ENCODE peak calls at places on chromosomes 5 and 9, in six cellular contexts. E is neural progenitor cell, M is BE2C, A is heart left ventricle, H is kidney, V is adipocyte. J is an unnamed sample.
A peak's percentile ranks its signal among the peaks of the same experiment; 100 is the strongest.

GRCh38 chr5:35741126-35741711 is 115.5 kb upstream of the IL7R start:
- DNase-seq in A (no peak), M (no peak), E (no peak), V (no peak), H (no peak), J (no peak)

GRCh38 chr5:141359790-141360426 is at the start of gene PCDHGB2:
- DNase-seq in V (peak; percentile 37), E (peak; percentile 38), A (no peak), M (no peak), H (no peak), J (no peak)

GRCh38 chr9:4417578-4418325 is 72.5 kb upstream of the SLC1A1 start:
- DNase-seq in A (no peak), H (no peak), V (peak; percentile 84), M (no peak), E (no peak), J (no peak)

GRCh38 chr5:173323121-173323798 is 5.0 kb downstream of the STC2 start:
- DNase-seq in H (peak; percentile 64), A (no peak), E (no peak), M (no peak), V (no peak), J (no peak)

GRCh38 chr5:128074947-128075346 is 8.6 kb upstream of the SLC12A2 start:
- DNase-seq in M (no peak), V (no peak), A (no peak), H (no peak), E (no peak), J (no peak)

GRCh38 chr9:98808411-98808815 is 943 bp downstream of the GALNT12 start:
- DNase-seq in H (peak; percentile 93), M (no peak), E (no peak), V (no peak), A (no peak), J (peak; percentile 29)

GRCh38 chr5:140794594-140795258 is at the start of gene PCDHA2:
- DNase-seq in V (peak; percentile 40), A (peak; percentile 47), M (peak; percentile 59), E (peak; percentile 77), H (no peak), J (no peak)

GRCh38 chr9:130167927-130168326 is 4.3 kb upstream of the NCS1 start:
- DNase-seq in M (no peak), A (no peak), E (no peak), V (no peak), H (no peak), J (no peak)

GRCh38 chr5:141763526-141763925 is 81.5 kb upstream of the ARAP3 start:
- DNase-seq in E (no peak), H (no peak), V (no peak), M (no peak), A (peak; percentile 10), J (no peak)

GRCh38 chr5:158559643-158560042 is 540.1 kb downstream of the EBF1 start:
- DNase-seq in A (no peak), M (no peak), E (no peak), H (no peak), V (no peak), J (no peak)

GRCh38 chr9:123686131-123686848 is 243.6 kb downstream of the DENND1A start:
- DNase-seq in H (no peak), A (no peak), V (no peak), E (no peak), M (no peak), J (no peak)

GRCh38 chr5:90967443-90967842 is 408.8 kb downstream of the ADGRV1 start:
- DNase-seq in A (no peak), E (no peak), M (peak; percentile 23), V (no peak), H (no peak), J (peak; percentile 34)

GRCh38 chr5:180831139-180832080 is 28.8 kb upstream of the MGAT1 start:
- DNase-seq in M (peak; percentile 83), H (peak; percentile 96), A (peak; percentile 93), V (peak; percentile 89), E (peak; percentile 71), J (peak; percentile 59)

GRCh38 chr5:44446399-44446798 is 57.2 kb upstream of the FGF10 start:
- DNase-seq in A (no peak), M (no peak), E (no peak), V (no peak), H (no peak), J (no peak)

GRCh38 chr5:43432486-43433365 is 20.5 kb upstream of the CCL28 start:
- DNase-seq in M (no peak), V (peak; percentile 94), A (peak; percentile 61), E (no peak), H (peak; percentile 92), J (no peak)

GRCh38 chr5:17477553-17478265 is 20.3 kb upstream of the TAF11L2 start:
- DNase-seq in H (no peak), E (no peak), V (no peak), A (no peak), M (peak; percentile 82), J (no peak)

GRCh38 chr9:93910598-93910997 is 44.6 kb downstream of the BARX1 start:
- DNase-seq in E (peak; percentile 22), M (no peak), A (no peak), V (no peak), H (no peak), J (no peak)

GRCh38 chr9:37547328-37547878 is 28.8 kb downstream of the FBXO10 start:
- DNase-seq in H (no peak), E (no peak), A (no peak), M (no peak), V (no peak), J (no peak)

GRCh38 chr5:92944903-92945629 is 636.0 kb downstream of the NR2F1-AS1 start:
- DNase-seq in A (no peak), V (peak; percentile 76), E (peak; percentile 23), H (no peak), M (no peak), J (no peak)

GRCh38 chr5:157955541-157956172 is 96.7 kb upstream of the CLINT1 start:
- DNase-seq in V (no peak), H (no peak), E (no peak), M (no peak), A (no peak), J (no peak)

GRCh38 chr9:121154782-121155181 is 46.9 kb downstream of the RAB14 start:
- DNase-seq in E (no peak), H (no peak), V (no peak), M (no peak), A (no peak), J (no peak)

GRCh38 chr9:121157939-121158338 is 43.7 kb downstream of the RAB14 start:
- DNase-seq in V (no peak), M (no peak), E (no peak), H (no peak), A (no peak), J (no peak)

GRCh38 chr9:121156263-121156731 is 45.4 kb downstream of the RAB14 start:
- DNase-seq in V (peak; percentile 69), M (no peak), H (no peak), A (no peak), E (no peak), J (no peak)

GRCh38 chr9:121160025-121160424 is 41.6 kb downstream of the RAB14 start:
- DNase-seq in H (no peak), A (no peak), M (no peak), V (no peak), E (no peak), J (no peak)
- H3K36me3 ChIP-seq in H (peaks cover 6% of the 10 kb centered on the region), A (peaks cover 96% of the 10 kb centered on the region), M (peaks cover 50% of the 10 kb centered on the region), V (peaks cover 31% of the 10 kb centered on the region), E (peaks cover 6% of the 10 kb centered on the region), J (peaks cover 81% of the 10 kb centered on the region)

GRCh38 chr9:21801683-21802417 is 586 bp upstream of the MTAP start:
- DNase-seq in E (peak; percentile 79), A (peak; percentile 86), V (peak; percentile 95), M (peak; percentile 76), H (peak; percentile 93), J (peak; percentile 79)
- H3K4me3 ChIP-seq in E (peak overlapping the region; percentile 58), A (peak overlapping the region; percentile 73), V (peak overlapping the region; percentile 83), M (peak overlapping the region; percentile 95), H (peak overlapping the region; percentile 83), J (peak overlapping the region; percentile 98)

DNA sequence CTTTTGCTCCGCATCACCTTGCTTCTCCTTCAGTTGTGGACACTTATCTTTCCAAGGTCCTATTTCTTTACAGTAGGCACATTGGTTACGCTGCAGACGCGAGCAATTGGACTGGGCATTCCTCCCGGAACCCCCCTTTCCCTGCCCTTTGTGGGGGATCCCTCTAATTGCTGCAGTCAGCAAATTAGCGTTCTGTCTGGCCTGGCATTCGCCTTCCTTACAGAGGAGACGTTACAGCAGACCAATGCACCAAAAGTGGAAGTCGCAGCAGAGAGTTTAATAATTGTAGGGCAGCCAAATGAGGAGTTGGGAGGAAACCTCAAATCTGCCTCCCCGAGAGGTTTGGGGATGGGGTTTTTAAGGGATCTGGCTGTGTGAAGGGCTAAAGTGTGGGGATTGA is 5.3 kb upstream of the ZNF354C start:
- DNase-seq in H (no peak), A (no peak), V (no peak), E (no peak), M (no peak), J (no peak)
- H3K9me3 ChIP-seq in H (peaks cover 7% of the 10 kb centered on the region), A (no peaks in the 10 kb centered on the region), V (peaks cover 21% of the 10 kb centered on the region), E (peaks cover 8% of the 10 kb centered on the region), M (peaks cover 10% of the 10 kb centered on the region), J (peaks cover 3% of the 10 kb centered on the region)

DNA sequence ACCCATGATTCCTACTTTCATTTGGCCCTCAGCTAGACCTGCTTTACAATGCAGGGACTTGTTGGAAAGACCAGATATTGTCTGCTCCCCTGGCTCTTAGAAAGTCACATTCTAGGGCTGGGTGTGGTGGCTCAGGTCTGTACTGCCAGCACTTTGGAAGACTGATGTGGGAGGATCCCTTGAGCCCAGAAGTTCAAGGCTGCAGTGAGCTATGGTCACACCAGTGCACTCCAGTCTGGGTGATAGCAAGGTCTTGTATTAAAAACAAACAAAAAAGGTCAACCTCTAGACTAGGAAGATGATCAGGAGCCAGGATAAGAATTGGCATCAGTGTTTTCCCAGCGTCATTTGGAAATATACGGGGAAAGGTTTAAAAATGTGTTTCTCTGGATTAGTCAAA is 145.8 kb downstream of the PALM2AKAP2 start:
- DNase-seq in A (no peak), H (no peak), E (no peak), V (no peak), M (no peak), J (no peak)
- H3K36me3 ChIP-seq in A (peaks cover 28% of the 10 kb centered on the region), H (no peaks in the 10 kb centered on the region), E (no peaks in the 10 kb centered on the region), V (peaks cover 83% of the 10 kb centered on the region), M (no peaks in the 10 kb centered on the region), J (peaks cover 64% of the 10 kb centered on the region)

DNA sequence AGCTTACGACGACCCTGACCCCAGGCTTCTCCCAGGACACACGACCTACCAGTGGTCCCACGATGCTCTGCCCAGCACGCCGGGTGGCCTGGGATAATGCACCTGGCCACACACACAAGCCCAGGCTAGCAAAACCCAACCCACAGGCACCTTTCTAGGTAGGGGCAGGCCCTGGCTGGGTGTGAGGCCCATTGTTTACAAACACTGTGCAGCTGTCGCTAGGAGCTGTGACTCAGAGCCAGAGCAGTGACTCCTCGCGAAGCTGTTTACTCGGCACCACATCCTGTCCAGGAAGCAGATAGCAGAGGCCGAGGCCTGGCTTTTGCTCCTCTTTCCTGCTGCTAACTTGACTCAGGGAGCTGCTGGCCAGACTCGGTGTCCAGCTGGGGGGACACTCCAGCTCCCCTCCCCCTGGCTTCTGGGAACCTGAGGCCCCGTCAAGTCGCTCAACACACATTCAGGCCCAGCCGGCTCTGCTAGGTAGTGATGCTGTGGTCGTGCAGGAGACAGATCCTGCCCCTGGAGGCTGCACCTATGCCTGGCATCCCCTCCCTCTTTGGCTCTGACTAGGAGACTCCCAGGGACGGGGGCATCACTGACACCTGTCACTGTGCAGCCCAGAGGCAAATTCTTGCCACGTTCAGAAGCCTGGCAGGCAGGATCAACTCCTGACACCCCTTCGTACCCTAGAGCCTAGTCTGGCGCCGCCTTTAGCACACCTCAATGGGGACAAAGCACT is 12.8 kb upstream of the RALGDS start:
- DNase-seq in M (peak; percentile 92), H (peak; percentile 96), A (peak; percentile 91), E (peak; percentile 43), V (peak; percentile 87), J (peak; percentile 96)
- H3K4me3 ChIP-seq in M (peak overlapping the region; percentile 16), H (no peak overlapping the region), A (no peak overlapping the region), E (no peak overlapping the region), V (no peak overlapping the region), J (peak overlapping the region; percentile 7)